ENCODE peak calls at places on chromosomes 13 and 19, in nine cellular contexts. W is NCI-H1436; A is CD8-positive, alpha-beta T cell; Q is NCI-H1417 treated with DMSO at 0.1 percent for 48 hours; N is substantia nigra; L is mesenteric fat pad; G is Daoy; E is NCI-H524 treated with DMSO at 0.1 percent for 48 hours; U is anterior cingulate cortex. F is an unnamed sample.

GRCh38 chr13:101303512-101303911 is 112.8 kb downstream of the NALCN start:
- DNase-seq in G (no peak), L (no peak), A (no peak), U (peak; percentile 6), Q (no peak), W (no peak), N (no peak), E (no peak), F (no peak)

GRCh38 chr13:110108348-110109139 is 198.4 kb downstream of the COL4A1 start:
- DNase-seq in W (peak; percentile 29), Q (peak; percentile 19), A (no peak), N (peak; percentile 65), L (no peak), G (peak; percentile 78), E (no peak), U (peak; percentile 74), F (peak; percentile 11)

GRCh38 chr13:24709186-24709913 is 29.1 kb downstream of the ATP12A start:
- DNase-seq in A (peak; percentile 49), E (no peak), W (no peak), N (no peak), U (no peak), G (no peak), L (peak; percentile 60), Q (no peak), F (no peak)

GRCh38 chr19:51002542-51003311 is 1.3 kb upstream of the KLK8 start:
- DNase-seq in E (no peak), N (no peak), A (no peak), U (no peak), L (peak; percentile 71), W (peak; percentile 47), Q (no peak), G (peak; percentile 83), F (peak; percentile 97)

GRCh38 chr19:6828698-6829633 is 56.5 kb downstream of the VAV1 start:
- DNase-seq in Q (no peak), L (peak; percentile 87), E (no peak), N (no peak), U (no peak), A (no peak), G (peak; percentile 75), W (no peak), F (peak; percentile 87)

GRCh38 chr19:46480409-46480808 is 9.0 kb upstream of the PNMA8A start:
- DNase-seq in L (no peak), G (no peak), W (no peak), Q (no peak), N (no peak), U (no peak), E (peak; percentile 33), A (no peak), F (no peak)

GRCh38 chr13:75685239-75685697 is 49.1 kb downstream of the LMO7 start:
- DNase-seq in U (no peak), L (no peak), A (no peak), G (peak; percentile 79), Q (no peak), N (no peak), E (no peak), W (no peak), F (no peak)

GRCh38 chr13:59236979-59237378 is 926.7 kb downstream of the DIAPH3 start:
- DNase-seq in G (no peak), A (no peak), W (no peak), N (no peak), E (no peak), L (no peak), Q (no peak), U (no peak), F (no peak)

GRCh38 chr13:99805361-99805760 is 166.2 kb downstream of the ZIC5 start:
- DNase-seq in G (no peak), U (no peak), E (no peak), N (no peak), W (no peak), L (no peak), A (no peak), Q (peak; percentile 67), F (no peak)

GRCh38 chr19:14337510-14337909 is 43.7 kb upstream of the ADGRE5 start:
- DNase-seq in U (no peak), G (peak; percentile 62), L (no peak), W (peak; percentile 22), N (no peak), E (no peak), Q (no peak), A (no peak), F (peak; percentile 79)

GRCh38 chr13:100506600-100507422 is 81.8 kb downstream of the GGACT start:
- DNase-seq in U (no peak), G (no peak), N (no peak), A (no peak), L (no peak), W (peak; percentile 59), E (no peak), Q (no peak), F (no peak)

GRCh38 chr13:27450921-27451461 is 627 bp upstream of the MTIF3 start:
- DNase-seq in Q (no peak), N (peak; percentile 57), E (no peak), G (peak; percentile 9), A (no peak), W (no peak), U (peak; percentile 57), L (peak; percentile 91), F (peak; percentile 29)

GRCh38 chr13:110422913-110423688 is 116.0 kb downstream of the COL4A2 start:
- DNase-seq in Q (no peak), L (no peak), W (no peak), N (no peak), A (no peak), U (no peak), G (peak; percentile 50), E (no peak), F (no peak)

GRCh38 chr13:51873419-51873818 is 11.7 kb downstream of the CCDC70 start:
- DNase-seq in A (no peak), G (no peak), W (no peak), U (no peak), N (no peak), L (no peak), Q (no peak), E (no peak), F (no peak)

GRCh38 chr13:74074723-74075122 is 59.5 kb downstream of the KLF12 start:
- DNase-seq in Q (no peak), U (no peak), E (no peak), A (no peak), G (no peak), N (no peak), L (no peak), W (no peak), F (no peak)

GRCh38 chr13:27607125-27607524 is 13.2 kb downstream of the LNX2 start:
- DNase-seq in U (no peak), L (no peak), A (no peak), W (no peak), E (no peak), Q (no peak), N (no peak), G (peak; percentile 31), F (no peak)

GRCh38 chr19:52270266-52270885 is 989 bp downstream of the ZNF766 start:
- DNase-seq in A (no peak), N (no peak), E (no peak), G (peak; percentile 28), U (peak; percentile 10), L (no peak), W (peak; percentile 12), Q (no peak), F (no peak)

GRCh38 chr19:36604656-36605100 is 435 bp upstream of the ZNF382 start:
- DNase-seq in N (peak; percentile 48), Q (no peak), G (peak; percentile 77), E (peak; percentile 5), W (peak; percentile 55), A (peak; percentile 80), U (peak; percentile 82), L (no peak), F (no peak)

GRCh38 chr19:58059003-58059671 is at the start of gene ZNF135:
- DNase-seq in E (peak; percentile 34), W (peak; percentile 39), U (peak; percentile 93), Q (no peak), N (peak; percentile 86), L (peak; percentile 96), A (peak; percentile 61), G (peak; percentile 58), F (no peak)

GRCh38 chr19:13007292-13008045 is 12.2 kb downstream of the NFIX start:
- DNase-seq in Q (no peak), U (peak; percentile 31), G (no peak), N (peak; percentile 64), W (no peak), E (no peak), A (no peak), L (no peak), F (no peak)

GRCh38 chr19:11111117-11111770 is 22.0 kb downstream of the LDLR start:
- DNase-seq in E (no peak), U (no peak), A (no peak), Q (no peak), W (no peak), L (no peak), N (no peak), G (no peak), F (peak; percentile 22)

GRCh38 chr19:3333020-3333583 is 33.3 kb upstream of the NFIC start:
- DNase-seq in G (no peak), L (no peak), Q (no peak), N (no peak), A (no peak), E (no peak), U (no peak), W (no peak), F (no peak)

GRCh38 chr19:23075031-23075733 is 41.6 kb upstream of the ZNF730 start:
- DNase-seq in A (no peak), E (peak; percentile 25), Q (peak; percentile 52), N (peak; percentile 15), L (no peak), G (peak; percentile 90), W (peak; percentile 62), U (peak; percentile 35), F (peak; percentile 26)

GRCh38 chr19:369256-369655 is 24.7 kb upstream of the MIER2 start:
- DNase-seq in G (no peak), A (no peak), N (no peak), Q (no peak), E (no peak), W (no peak), U (no peak), L (peak; percentile 60), F (no peak)

GRCh38 chr13:28339419-28339818 is 155.5 kb downstream of the FLT1 start:
- DNase-seq in E (no peak), G (peak; percentile 7), Q (no peak), W (no peak), A (no peak), N (no peak), U (no peak), L (no peak), F (no peak)

GRCh38 chr19:2270572-2271515 is 11.1 kb downstream of the PEAK3 start:
- DNase-seq in W (peak; percentile 54), U (peak; percentile 56), A (peak; percentile 54), N (peak; percentile 65), Q (no peak), G (peak; percentile 85), L (peak; percentile 96), E (no peak), F (peak; percentile 84)

GRCh38 chr13:45215392-45216077 is 14.7 kb upstream of the KCTD4 start:
- DNase-seq in G (no peak), N (no peak), E (no peak), W (no peak), A (no peak), L (no peak), Q (no peak), U (no peak), F (no peak)

GRCh38 chr13:48491423-48492122 is 41.3 kb downstream of the RCBTB2 start:
- DNase-seq in G (no peak), N (no peak), W (no peak), Q (no peak), A (no peak), E (no peak), U (no peak), L (no peak), F (no peak)

GRCh38 chr19:48461651-48461981 is 6.2 kb downstream of the KCNJ14 start:
- DNase-seq in A (no peak), L (no peak), E (no peak), N (no peak), G (no peak), Q (no peak), W (no peak), U (no peak), F (no peak)

GRCh38 chr19:20482721-20483120 is 82.9 kb downstream of the ZNF737 start:
- DNase-seq in N (no peak), G (no peak), Q (no peak), E (no peak), W (no peak), A (peak; percentile 2), L (no peak), U (no peak), F (no peak)

GRCh38 chr13:114282143-114282685 is 813 bp downstream of the UPF3A start:
- DNase-seq in A (no peak), E (peak; percentile 33), W (no peak), Q (no peak), G (peak; percentile 33), U (peak; percentile 35), L (no peak), N (peak; percentile 29), F (peak; percentile 62)

F was measured in K562.